ENCODE peak calls at places on chromosome 7, in nine cellular contexts. S is lower lobe of right lung, Q is WTC11, J is NCI-H1417, F is OCI-LY7, A is progenitor cell of endocrine pancreas, U is T-helper 17 cell, K is H4, Z is ELR. N is an unnamed sample.

GRCh38 chr7:149604521-149604920 is 106.9 kb upstream of the ZNF746 start:
- DNase-seq in S (no peak), Q (no peak), J (no peak), F (no peak), A (no peak), U (no peak), K (no peak), Z (no peak), N (no peak)

GRCh38 chr7:139842414-139843210 is 13.5 kb downstream of the TBXAS1 start:
- DNase-seq in S (no peak), Q (no peak), J (no peak), F (peak), A (no peak), U (no peak), K (peak), Z (no peak), N (no peak)

GRCh38 chr7:38411404-38411803 is 138.0 kb upstream of the TARP start:
- DNase-seq in S (no peak), Q (no peak), J (no peak), F (peak), A (no peak), U (no peak), K (peak), Z (peak), N (no peak)

GRCh38 chr7:93262535-93262934 is 30.4 kb downstream of the VPS50 start:
- DNase-seq in S (no peak), Q (no peak), J (no peak), F (no peak), A (no peak), U (no peak), K (no peak), Z (no peak), N (no peak)

GRCh38 chr7:136513744-136514143 is 354.7 kb upstream of the CHRM2 start:
- DNase-seq in S (no peak), Q (no peak), J (no peak), F (no peak), A (no peak), U (no peak), K (no peak), Z (no peak), N (no peak)

GRCh38 chr7:77537595-77538185 is 595 bp downstream of the PTPN12 start:
- DNase-seq in S (peak), Q (peak), J (peak), F (peak), A (peak), U (peak), K (peak), Z (peak), N (peak)

GRCh38 chr7:18858232-18858631 is 259.2 kb downstream of the TWIST1 start:
- DNase-seq in S (no peak), Q (no peak), J (no peak), F (no peak), A (no peak), U (no peak), K (no peak), Z (no peak), N (no peak)

GRCh38 chr7:140230517-140230861 is 53.7 kb upstream of the KDM7A start:
- DNase-seq in S (peak), Q (no peak), J (peak), F (no peak), A (no peak), U (peak), K (no peak), Z (no peak), N (peak)

GRCh38 chr7:114784756-114785155 is 137.1 kb upstream of the MDFIC start:
- DNase-seq in S (no peak), Q (no peak), J (no peak), F (no peak), A (no peak), U (no peak), K (no peak), Z (no peak), N (no peak)

GRCh38 chr7:99864041-99864440 is 12.8 kb downstream of the OR2AE1 start:
- DNase-seq in S (no peak), Q (no peak), J (no peak), F (no peak), A (no peak), U (no peak), K (no peak), Z (peak), N (no peak)

GRCh38 chr7:152899482-152900166 is 140.1 kb downstream of the ACTR3B start:
- DNase-seq in S (peak), Q (no peak), J (no peak), F (no peak), A (no peak), U (no peak), K (no peak), Z (no peak), N (no peak)